ENCODE peak calls at places on chromosomes 3 and 15, in nine cellular contexts. M is NCI-H1417; A is activated CD4-positive, CD25-positive, alpha-beta regulatory T cell; L is activated T-cell treated with anti-CD3 and anti-CD28 coated beads for 24 hours; C is mesendoderm; J is activated B cell treated with CpG ODN at 0.5 μM for 24 hours; W is colonic mucosa; O is HTR-8/SVneo; K is EL. E is an unnamed sample.

GRCh38 chr3:15063656-15064286 is 1.3 kb downstream of the MRPS25 start:
- DNase-seq in M (no peak), A (no peak), L (no peak), C (no peak), J (no peak), W (peak), O (no peak), K (no peak), E (no peak)

GRCh38 chr15:90571063-90571541 is 41.4 kb downstream of the CRTC3 start:
- DNase-seq in M (no peak), A (no peak), L (no peak), C (no peak), J (peak), W (peak), O (no peak), K (peak), E (no peak)

GRCh38 chr3:98984024-98984423 is 82.5 kb upstream of the DCBLD2 start:
- DNase-seq in M (no peak), A (no peak), L (no peak), C (no peak), J (no peak), W (no peak), O (no peak), K (no peak), E (no peak)

GRCh38 chr15:94206463-94207167 is 24.7 kb upstream of the MCTP2 start:
- DNase-seq in M (no peak), A (no peak), L (peak), C (no peak), J (no peak), W (no peak), O (no peak), K (peak), E (peak)

GRCh38 chr15:85071061-85071460 is 89.4 kb downstream of the PDE8A start:
- DNase-seq in M (no peak), A (no peak), L (no peak), C (no peak), J (no peak), W (no peak), O (no peak), K (no peak), E (no peak)

GRCh38 chr3:129934234-129935123 is 40.0 kb upstream of the TRH start:
- DNase-seq in M (peak), A (no peak), L (no peak), C (peak), J (peak), W (peak), O (peak), K (peak), E (no peak)

GRCh38 chr15:37837276-37837675 is 97.2 kb upstream of the TMCO5A start:
- DNase-seq in M (no peak), A (no peak), L (no peak), C (no peak), J (no peak), W (no peak), O (no peak), K (peak), E (no peak)

GRCh38 chr3:187802928-187803259 is 57.6 kb upstream of the BCL6 start:
- DNase-seq in M (no peak), A (peak), L (peak), C (no peak), J (no peak), W (no peak), O (no peak), K (no peak), E (no peak)

GRCh38 chr3:142931222-142931621 is 32.3 kb downstream of the PAQR9 start:
- DNase-seq in M (no peak), A (no peak), L (peak), C (peak), J (no peak), W (no peak), O (no peak), K (no peak), E (no peak)

GRCh38 chr15:67409175-67409574 is 111.8 kb upstream of the C15orf61 start:
- DNase-seq in M (peak), A (no peak), L (no peak), C (no peak), J (no peak), W (no peak), O (no peak), K (no peak), E (no peak)

GRCh38 chr3:126417461-126418255 is 22.9 kb downstream of the CFAP100 start:
- DNase-seq in M (no peak), A (no peak), L (no peak), C (no peak), J (no peak), W (no peak), O (no peak), K (no peak), E (peak)

GRCh38 chr3:45362768-45363167 is 25.6 kb upstream of the LARS2 start:
- DNase-seq in M (no peak), A (no peak), L (no peak), C (no peak), J (no peak), W (no peak), O (no peak), K (no peak), E (peak)